ENCODE peak calls at places on chromosome 18, in ten cellular contexts. W is aorta; P is CD8-positive, alpha-beta memory T cell; J is heart left ventricle; A is OCI-LY7; R is AG04450; I is fibroblast of lung; M is effector memory CD4-positive, alpha-beta T cell; D is GM23248; G is HepG2. X is an unnamed sample.

GRCh38 chr18:57107141-57107832 is 39.6 kb upstream of the BOD1L2 start:
- DNase-seq in P (no peak), G (peak; percentile 11), M (no peak), I (peak; percentile 29), D (peak; percentile 57), R (peak; percentile 2), W (no peak), A (peak; percentile 10), J (no peak), X (peak; percentile 66)

GRCh38 chr18:76824754-76825153 is 2.4 kb downstream of the ZNF236 start:
- DNase-seq in W (no peak), A (no peak), J (no peak), P (no peak), R (no peak), D (no peak), G (no peak), M (no peak), I (no peak), X (no peak)

GRCh38 chr18:50240083-50240563 is 26.2 kb downstream of the CFAP53 start:
- DNase-seq in I (peak; percentile 15), A (no peak), P (no peak), R (no peak), M (no peak), G (no peak), W (no peak), J (no peak), D (no peak), X (no peak)

GRCh38 chr18:8177330-8178016 is 431.8 kb upstream of the RAB12 start:
- DNase-seq in M (no peak), A (no peak), J (no peak), D (no peak), R (no peak), G (peak; percentile 72), W (no peak), I (peak; percentile 76), P (no peak), X (peak; percentile 27)

GRCh38 chr18:49230331-49230730 is 230.1 kb downstream of the DYM start:
- DNase-seq in G (no peak), R (no peak), I (peak; percentile 42), A (no peak), M (no peak), J (no peak), P (no peak), W (no peak), D (peak; percentile 45), X (no peak)

GRCh38 chr18:78884502-78884901 is 95.1 kb upstream of the SALL3 start:
- DNase-seq in W (no peak), R (no peak), P (no peak), D (no peak), A (peak; percentile 6), M (no peak), G (no peak), I (no peak), J (no peak), X (no peak)

GRCh38 chr18:64416990-64417389 is 268.1 kb upstream of the LINC00305 start:
- DNase-seq in P (no peak), R (no peak), D (no peak), I (no peak), G (no peak), A (no peak), W (no peak), J (no peak), M (no peak), X (no peak)

GRCh38 chr18:56299740-56300139 is 338.7 kb downstream of the TXNL1 start:
- DNase-seq in A (no peak), J (no peak), P (no peak), G (no peak), R (no peak), M (no peak), W (no peak), I (no peak), D (no peak), X (no peak)

GRCh38 chr18:2147424-2147823 is 423.9 kb downstream of the METTL4 start:
- DNase-seq in J (no peak), D (no peak), R (no peak), W (no peak), M (no peak), G (no peak), P (no peak), I (peak; percentile 86), A (no peak), X (no peak)

GRCh38 chr18:77316013-77316412 is 66.4 kb downstream of the GALR1 start:
- DNase-seq in J (no peak), G (no peak), R (no peak), A (no peak), W (no peak), P (no peak), M (no peak), I (no peak), D (no peak), X (no peak)

GRCh38 chr18:48547456-48548403 is 8.9 kb downstream of the CTIF start:
- DNase-seq in D (peak; percentile 96), P (no peak), J (peak; percentile 47), R (no peak), A (no peak), W (peak; percentile 52), I (peak; percentile 91), G (no peak), M (no peak), X (peak; percentile 88)

GRCh38 chr18:74528478-74528877 is 5.8 kb upstream of the CNDP1 start:
- DNase-seq in A (no peak), I (no peak), P (no peak), R (no peak), J (no peak), M (no peak), W (no peak), D (no peak), G (no peak), X (no peak)

GRCh38 chr18:54828986-54829385 is 709 bp downstream of the RAB27B start:
- DNase-seq in W (no peak), D (peak; percentile 23), R (no peak), I (no peak), G (no peak), A (no peak), J (no peak), P (no peak), M (no peak), X (no peak)
- H3K4me3 ChIP-seq in W (no peak overlapping the region), D (peak overlapping the region; percentile 82), R (peak overlapping the region; percentile 74), I (peak overlapping the region; percentile 66), G (peak overlapping the region; percentile 64), A (no peak overlapping the region), J (peak overlapping the region; percentile 62), P (peak overlapping the region; percentile 85), M (peak overlapping the region; percentile 72), X (peak overlapping the region; percentile 81)

DNA sequence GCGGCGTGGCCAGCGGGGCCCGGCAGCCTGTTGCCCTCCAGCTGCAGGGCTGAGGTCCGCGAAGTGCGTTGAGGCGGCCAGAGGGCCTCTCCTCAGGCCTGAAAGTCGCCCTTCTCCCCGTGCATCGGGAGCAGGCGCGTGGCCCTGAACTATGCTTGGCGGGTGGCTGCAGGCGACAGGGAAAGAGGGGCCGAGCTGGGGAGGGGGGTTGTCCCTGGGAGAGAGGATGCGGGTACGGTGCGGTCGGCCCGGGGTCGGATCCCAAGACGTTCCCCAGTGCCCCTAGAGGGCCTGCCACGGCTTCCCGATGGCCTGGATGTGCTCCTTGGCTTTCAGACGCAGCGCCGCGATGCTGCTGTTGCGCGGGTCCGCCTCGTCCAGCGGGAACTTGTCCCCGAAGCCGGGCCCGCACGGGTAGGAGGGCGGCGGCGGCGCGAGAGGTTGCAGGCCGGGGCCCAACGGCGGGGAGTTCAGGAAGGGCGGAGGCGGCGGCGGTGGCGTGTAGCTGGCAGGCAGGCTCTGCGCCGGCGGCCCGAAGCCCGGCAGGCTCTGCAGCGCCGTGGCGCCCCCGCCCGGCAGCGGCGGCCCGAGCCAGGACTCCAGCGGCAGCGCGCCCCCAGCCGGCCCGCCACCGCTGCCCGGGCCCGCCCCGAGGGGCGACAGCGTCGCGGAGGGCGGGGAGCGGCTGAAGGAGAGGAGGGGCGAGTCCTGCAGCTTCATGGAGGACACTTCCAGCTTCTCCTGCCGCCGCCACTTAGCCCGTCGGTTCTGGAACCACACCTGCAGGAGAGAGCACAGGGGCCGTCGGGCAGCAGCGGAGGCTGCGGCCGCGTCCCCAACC is 4.3 kb downstream of the RAX start:
- DNase-seq in A (no peak), W (no peak), D (peak; percentile 52), J (no peak), P (no peak), I (no peak), M (no peak), G (peak; percentile 13), R (no peak), X (peak; percentile 56)
- H3K9me3 ChIP-seq in A (no peaks in the 10 kb centered on the region), W (no peaks in the 10 kb centered on the region), D (no peaks in the 10 kb centered on the region), J (no peaks in the 10 kb centered on the region), P (no peaks in the 10 kb centered on the region), I (no peaks in the 10 kb centered on the region), M (no peaks in the 10 kb centered on the region), G (no peaks in the 10 kb centered on the region), R (peaks cover 20% of the 10 kb centered on the region), X (peaks cover 6% of the 10 kb centered on the region)

GRCh38 chr18:28831476-28831875 is 654.5 kb upstream of the CDH2 start:
- DNase-seq in J (no peak), I (peak; percentile 61), R (no peak), D (peak; percentile 59), M (no peak), A (no peak), W (no peak), P (no peak), G (no peak), X (no peak)

GRCh38 chr18:28834889-28835288 is 658.0 kb upstream of the CDH2 start:
- DNase-seq in I (peak; percentile 79), P (no peak), J (no peak), R (no peak), D (peak; percentile 86), G (no peak), W (no peak), A (no peak), M (no peak), X (peak; percentile 88)

GRCh38 chr18:28831908-28832307 is 655.0 kb upstream of the CDH2 start:
- DNase-seq in J (no peak), D (no peak), P (no peak), A (no peak), G (no peak), I (no peak), W (no peak), M (no peak), R (no peak), X (no peak)

DNA sequence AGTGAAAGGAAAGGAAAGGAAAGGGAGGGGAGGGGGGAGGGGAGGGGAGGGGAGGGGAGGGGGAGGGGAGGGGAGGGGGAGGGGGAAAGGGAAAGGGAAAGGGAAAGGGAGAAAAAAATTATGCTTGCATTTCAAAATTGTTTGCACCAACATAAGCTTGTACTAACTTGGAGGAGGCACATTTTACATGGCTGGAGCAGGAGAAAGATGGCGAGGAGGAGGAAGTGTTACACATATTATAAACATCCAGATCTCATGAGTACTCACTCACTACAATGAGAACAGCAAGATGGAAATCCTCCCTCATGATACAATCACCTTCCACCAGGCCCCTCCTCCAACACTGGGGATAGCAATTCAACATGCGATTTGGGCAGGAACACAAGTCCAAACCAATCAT is 660.2 kb upstream of the CDH2 start:
- DNase-seq in W (no peak), P (no peak), I (no peak), R (no peak), A (no peak), M (no peak), G (no peak), D (no peak), J (no peak), X (no peak)
- H3K4me3 ChIP-seq in W (no peak overlapping the region), P (no peak overlapping the region), I (no peak overlapping the region), R (no peak overlapping the region), A (no peak overlapping the region), M (no peak overlapping the region), G (no peak overlapping the region), D (no peak overlapping the region), J (no peak overlapping the region), X (no peak overlapping the region)

DNA sequence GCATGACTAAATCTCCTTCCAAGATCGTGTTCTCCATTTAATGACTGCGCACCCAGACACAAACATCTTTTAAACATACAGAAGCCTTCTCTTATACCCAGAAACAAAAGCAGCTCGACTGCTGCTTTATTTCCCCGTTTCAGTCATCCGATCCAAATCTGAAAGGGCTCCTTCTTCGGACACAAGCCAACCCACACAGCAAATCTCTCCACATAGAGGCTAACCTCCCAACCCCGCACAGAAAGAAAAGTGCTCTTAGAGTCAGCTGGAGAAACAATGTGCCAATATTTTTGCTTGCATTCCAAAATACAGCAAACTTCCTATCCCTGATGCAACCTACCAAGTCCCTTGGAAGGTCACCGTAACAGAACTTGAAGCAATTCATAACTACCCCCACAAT is 29.1 kb downstream of the GAREM1 start:
- DNase-seq in G (no peak), J (no peak), W (no peak), I (peak; percentile 66), M (no peak), A (no peak), D (no peak), R (no peak), P (no peak), X (no peak)
- H3K9me3 ChIP-seq in G (no peaks in the 10 kb centered on the region), J (no peaks in the 10 kb centered on the region), W (no peaks in the 10 kb centered on the region), I (no peaks in the 10 kb centered on the region), M (no peaks in the 10 kb centered on the region), A (no peaks in the 10 kb centered on the region), D (no peaks in the 10 kb centered on the region), R (no peaks in the 10 kb centered on the region), P (no peaks in the 10 kb centered on the region), X (no peaks in the 10 kb centered on the region)

X was measured in adipocyte.